ENCODE peak calls at places on chromosomes 7 and 10, in seven cellular contexts. V, G, L, R, J, S and H are unnamed samples.

GRCh38 chr10:74150151-74151056 is at the start of gene AP3M1:
- DNase-seq in G (peak), J (peak), S (peak), V (peak), L (peak), R (peak), H (no peak)

GRCh38 chr7:27579565-27579964 is 83.1 kb downstream of the HIBADH start:
- DNase-seq in V (no peak), R (no peak), S (no peak), L (no peak), J (no peak), G (no peak), H (no peak)

GRCh38 chr10:118002581-118002980 is 44.2 kb downstream of the RAB11FIP2 start:
- DNase-seq in S (no peak), V (no peak), R (no peak), L (no peak), J (no peak), G (no peak), H (no peak)

GRCh38 chr10:5242585-5242984 is 45.9 kb downstream of the AKR1C4 start:
- DNase-seq in S (no peak), L (no peak), V (no peak), G (no peak), R (no peak), J (no peak), H (no peak)

GRCh38 chr7:27156508-27156898 is at the start of gene HOXA7:
- DNase-seq in G (peak), S (peak), J (peak), L (peak), V (peak), R (peak), H (peak)

GRCh38 chr7:11636274-11636673 is 195.7 kb downstream of the THSD7A start:
- DNase-seq in G (no peak), R (no peak), L (no peak), V (no peak), J (no peak), S (no peak), H (no peak)

GRCh38 chr7:74372511-74373111 is 81.1 kb upstream of the GTF2IRD1 start:
- DNase-seq in J (peak), G (peak), V (no peak), R (no peak), S (peak), L (peak), H (no peak)

GRCh38 chr10:121405953-121406352 is 192.3 kb downstream of the FGFR2 start:
- DNase-seq in S (no peak), L (no peak), J (no peak), R (no peak), V (no peak), G (no peak), H (no peak)

GRCh38 chr10:72738476-72738875 is 46.5 kb downstream of the MCU start:
- DNase-seq in G (no peak), J (no peak), S (no peak), L (no peak), R (no peak), V (no peak), H (no peak)

GRCh38 chr7:30214651-30215137 is 69.7 kb upstream of the ZNRF2 start:
- DNase-seq in G (no peak), R (no peak), J (no peak), S (no peak), V (no peak), L (no peak), H (no peak)

GRCh38 chr7:30207376-30207775 is 72.6 kb downstream of the MTURN start:
- DNase-seq in L (no peak), J (no peak), S (no peak), G (no peak), V (no peak), R (no peak), H (no peak)

GRCh38 chr7:30206942-30207341 is 72.2 kb downstream of the MTURN start:
- DNase-seq in S (no peak), G (no peak), J (no peak), R (no peak), L (no peak), V (no peak), H (no peak)

GRCh38 chr7:30209951-30210350 is 74.4 kb upstream of the ZNRF2 start:
- DNase-seq in G (no peak), J (no peak), S (no peak), L (no peak), R (no peak), V (no peak), H (no peak)

GRCh38 chr7:30212720-30213119 is 71.7 kb upstream of the ZNRF2 start:
- DNase-seq in V (no peak), S (no peak), J (no peak), G (no peak), L (no peak), R (no peak), H (no peak)
- TF ChIP-seq EP300 in V (no peak), S (no peak), J (no peak), G (no peak), L (no peak), R (no peak), H (no peak)

DNA sequence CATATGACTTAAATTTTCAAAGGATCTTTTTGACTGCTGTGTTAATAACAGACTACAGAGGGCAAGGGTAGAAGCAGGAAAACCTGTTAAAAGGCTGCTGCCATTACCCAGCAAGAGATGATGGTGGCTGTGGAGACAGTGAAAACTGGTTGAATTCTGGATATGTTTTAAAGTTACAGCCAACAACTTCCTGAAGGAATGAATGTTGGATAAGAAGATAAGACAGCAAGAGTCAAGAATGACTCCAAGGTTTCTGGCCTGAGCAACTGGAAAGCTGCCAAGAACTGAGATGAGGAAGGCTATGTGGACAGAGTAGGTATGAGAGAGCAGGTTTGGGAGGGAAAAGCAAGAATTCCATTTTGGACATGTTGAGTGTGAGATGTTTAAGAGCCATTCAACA is 19.1 kb downstream of the CNOT4 start:
- DNase-seq in R (peak), G (no peak), L (no peak), V (no peak), J (no peak), S (no peak), H (no peak)
- TF ChIP-seq EP300 in R (no peak), G (no peak), L (no peak), V (no peak), J (no peak), S (no peak), H (no peak)

GRCh38 chr7:101124376-101125056 is 2.4 kb upstream of the SERPINE1 start:
- DNase-seq in L (no peak), J (no peak), S (no peak), V (no peak), R (no peak), G (no peak), H (peak)

GRCh38 chr7:101120315-101120714 is 6.6 kb upstream of the SERPINE1 start:
- DNase-seq in J (no peak), S (no peak), L (no peak), V (no peak), R (no peak), G (no peak), H (no peak)

GRCh38 chr7:101123703-101124068 is 3.2 kb upstream of the SERPINE1 start:
- DNase-seq in L (no peak), G (no peak), R (no peak), V (no peak), J (no peak), S (no peak), H (no peak)

GRCh38 chr7:101121996-101122932 is 4.6 kb upstream of the SERPINE1 start:
- DNase-seq in S (peak), R (peak), G (peak), J (peak), L (peak), V (no peak), H (peak)

GRCh38 chr7:101122933-101123702 is 3.8 kb upstream of the SERPINE1 start:
- DNase-seq in V (no peak), S (no peak), L (no peak), G (no peak), J (no peak), R (no peak), H (no peak)
- TF ChIP-seq EP300 in V (no peak), S (no peak), L (no peak), G (no peak), J (no peak), R (no peak), H (no peak)

GRCh38 chr10:104330168-104331117 is 7.8 kb downstream of the ITPRIP start:
- DNase-seq in G (peak), L (peak), V (no peak), J (peak), S (peak), R (no peak), H (peak)

GRCh38 chr10:104327745-104328635 is 10.3 kb downstream of the ITPRIP start:
- DNase-seq in L (peak), R (no peak), J (peak), G (no peak), S (no peak), V (no peak), H (peak)

GRCh38 chr10:104328636-104328915 is 9.7 kb downstream of the ITPRIP start:
- DNase-seq in L (peak), J (no peak), R (no peak), S (no peak), V (no peak), G (no peak), H (no peak)

GRCh38 chr10:104329754-104330153 is 8.5 kb downstream of the ITPRIP start:
- DNase-seq in L (no peak), J (peak), G (no peak), R (no peak), V (no peak), S (no peak), H (no peak)

GRCh38 chr10:104328916-104329710 is 9.2 kb downstream of the ITPRIP start:
- DNase-seq in V (no peak), R (no peak), G (no peak), L (peak), J (peak), S (no peak), H (peak)
- TF ChIP-seq EP300 in V (no peak), R (no peak), G (peak), L (no peak), J (no peak), S (no peak), H (peak)

DNA sequence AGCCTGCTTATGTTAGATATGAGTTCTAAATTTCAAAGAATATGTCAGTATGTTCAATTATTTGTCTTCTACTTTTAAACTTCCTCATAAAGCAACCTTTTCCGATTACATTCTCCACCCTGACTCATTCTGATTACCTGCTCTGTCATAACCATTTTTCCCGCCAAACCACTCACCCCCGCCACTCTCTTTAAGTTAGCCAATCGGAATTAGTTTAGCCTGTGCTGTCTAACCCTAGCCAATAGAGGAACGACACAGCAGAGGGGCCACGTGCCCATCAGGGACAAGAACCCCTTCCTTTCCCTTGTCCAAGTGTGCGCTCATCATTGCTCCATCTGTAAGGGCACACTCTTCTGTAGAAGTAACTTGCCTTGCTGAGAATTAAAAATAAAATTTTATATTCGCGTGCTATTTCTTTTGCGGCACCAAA is 91.4 kb downstream of the CCDC71L start:
- DNase-seq in S (no peak), R (no peak), V (no peak), J (no peak), G (no peak), L (no peak), H (no peak)
- TF ChIP-seq EP300 in S (no peak), R (no peak), V (no peak), J (no peak), G (no peak), L (no peak), H (no peak)

GRCh38 chr10:132663666-132664365 is 122.1 kb downstream of the NKX6-2 start:
- DNase-seq in L (no peak), S (no peak), R (no peak), V (no peak), J (no peak), G (no peak), H (no peak)
- TF ChIP-seq EP300 in L (no peak), S (no peak), R (no peak), V (no peak), J (no peak), G (no peak), H (no peak)

DNA sequence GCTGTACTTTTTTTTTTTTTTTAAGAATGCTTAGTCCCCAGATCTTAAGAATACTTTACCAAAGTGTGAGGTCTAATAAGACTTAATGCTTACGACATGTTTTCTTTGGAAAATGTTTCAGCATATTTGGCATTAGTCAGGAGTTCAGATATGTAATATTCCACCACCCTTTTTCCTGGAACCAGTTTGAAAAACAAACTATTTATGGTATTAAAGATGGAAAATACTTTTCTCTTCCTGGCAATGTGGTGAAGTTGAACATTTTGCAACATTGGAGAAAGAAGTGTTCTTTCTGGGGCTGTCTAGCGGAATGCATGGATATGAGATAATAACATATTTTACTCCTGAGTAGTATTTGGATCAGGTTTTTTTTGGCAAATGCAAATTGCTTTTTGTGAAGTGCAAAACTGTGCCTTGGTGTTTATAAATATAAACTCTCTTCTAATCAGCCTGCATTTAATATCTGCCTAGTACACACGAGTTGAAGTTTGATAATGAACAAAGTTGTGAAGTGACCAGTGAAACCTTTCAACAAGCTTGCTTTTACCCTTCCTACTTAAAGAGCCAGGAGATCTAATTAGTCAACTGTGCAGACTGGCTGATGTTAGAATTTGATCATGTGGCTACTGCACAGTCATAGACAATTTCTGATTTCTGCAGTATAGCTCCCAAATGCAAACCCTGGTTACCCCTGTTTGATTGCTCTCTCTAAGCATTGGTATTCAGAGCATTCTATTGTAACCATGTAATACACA is 20.9 kb downstream of the MAP3K8 start:
- DNase-seq in V (no peak), J (no peak), G (no peak), L (no peak), S (no peak), R (no peak), H (no peak)
- TF ChIP-seq EP300 in V (no peak), J (peak), G (peak), L (peak), S (peak), R (no peak), H (no peak)

GRCh38 chr10:93274419-93274818 is 200.7 kb downstream of the CYP26A1 start:
- DNase-seq in S (no peak), L (no peak), R (no peak), V (no peak), J (no peak), G (no peak), H (no peak)

GRCh38 chr10:93281367-93281720 is 200.8 kb downstream of the MYOF start:
- DNase-seq in L (no peak), G (no peak), J (no peak), S (no peak), R (no peak), V (no peak), H (no peak)

GRCh38 chr10:93280121-93280698 is 201.9 kb downstream of the MYOF start:
- DNase-seq in R (no peak), G (no peak), V (no peak), L (no peak), S (no peak), J (no peak), H (no peak)

GRCh38 chr10:93280699-93281366 is 201.3 kb downstream of the MYOF start:
- DNase-seq in V (no peak), R (no peak), J (no peak), L (no peak), G (no peak), S (no peak), H (no peak)

DNA sequence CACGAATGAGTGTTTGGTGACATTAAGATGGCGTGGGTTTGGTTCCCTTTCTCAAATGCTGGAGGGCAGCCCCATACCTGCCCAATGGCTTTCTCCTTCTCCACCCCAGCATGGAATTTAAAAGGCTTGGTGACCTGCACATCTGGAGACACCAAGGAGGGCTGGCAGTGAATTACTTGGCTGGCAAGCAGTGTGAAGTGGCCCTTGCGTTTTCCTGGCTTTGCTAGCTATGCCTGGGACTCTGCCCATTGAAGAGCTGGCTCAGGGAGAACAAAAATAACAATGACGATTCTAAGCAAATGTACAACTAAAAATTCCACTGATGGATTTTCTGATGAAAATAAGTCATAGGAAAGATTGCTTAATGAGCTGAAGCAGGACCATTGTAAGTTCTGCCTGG is 203.7 kb downstream of the CYP26A1 start:
- DNase-seq in R (no peak), V (no peak), G (no peak), J (no peak), S (no peak), L (no peak), H (no peak)
- TF ChIP-seq EP300 in R (no peak), V (no peak), G (no peak), J (no peak), S (no peak), L (no peak), H (no peak)